ENCODE peak calls at places on chromosomes 5 and 9, in six cellular contexts. One of them, this sample, is unnamed.

GRCh38 chr9:120344230-120344629 is 235.7 kb downstream of the CDK5RAP2 start:
- DNase-seq in PC-9: no peak
- DNase-seq in heart right ventricle: no peak
- DNase-seq in GM23248: peak; percentile 84
- DNase-seq in psoas muscle: no peak
- DNase-seq in lower lobe of right lung: no peak
- DNase-seq in this sample: no peak

GRCh38 chr9:133761641-133762248 is 23.6 kb upstream of the SARDH start:
- DNase-seq in heart right ventricle: peak; percentile 2
- DNase-seq in lower lobe of right lung: no peak
- DNase-seq in PC-9: no peak
- DNase-seq in GM23248: no peak
- DNase-seq in psoas muscle: no peak
- DNase-seq in this sample: peak; percentile 34

GRCh38 chr9:133975511-133975910 is 16.6 kb downstream of the VAV2 start:
- DNase-seq in heart right ventricle: no peak
- DNase-seq in lower lobe of right lung: peak; percentile 6
- DNase-seq in PC-9: no peak
- DNase-seq in psoas muscle: no peak
- DNase-seq in GM23248: no peak
- DNase-seq in this sample: peak; percentile 4

GRCh38 chr5:132427285-132428146 is 58.0 kb downstream of the SLC22A5 start:
- DNase-seq in heart right ventricle: no peak
- DNase-seq in lower lobe of right lung: peak; percentile 71
- DNase-seq in GM23248: peak; percentile 30
- DNase-seq in psoas muscle: no peak
- DNase-seq in PC-9: peak; percentile 62
- DNase-seq in this sample: peak; percentile 29

GRCh38 chr9:126171641-126172040 is 155.0 kb upstream of the MVB12B start:
- DNase-seq in heart right ventricle: no peak
- DNase-seq in PC-9: no peak
- DNase-seq in lower lobe of right lung: no peak
- DNase-seq in psoas muscle: no peak
- DNase-seq in GM23248: no peak
- DNase-seq in this sample: no peak

GRCh38 chr9:37503736-37504135 is 18.0 kb downstream of the POLR1E start:
- DNase-seq in PC-9: no peak
- DNase-seq in GM23248: peak; percentile 17
- DNase-seq in lower lobe of right lung: peak; percentile 68
- DNase-seq in heart right ventricle: no peak
- DNase-seq in psoas muscle: no peak
- DNase-seq in this sample: peak; percentile 63

GRCh38 chr5:11555171-11555570 is 349.1 kb downstream of the CTNND2 start:
- DNase-seq in GM23248: no peak
- DNase-seq in PC-9: no peak
- DNase-seq in psoas muscle: no peak
- DNase-seq in heart right ventricle: no peak
- DNase-seq in lower lobe of right lung: no peak
- DNase-seq in this sample: no peak

GRCh38 chr5:152271420-152271819 is 133.7 kb downstream of the NMUR2 start:
- DNase-seq in heart right ventricle: peak; percentile 46
- DNase-seq in GM23248: peak; percentile 4
- DNase-seq in psoas muscle: no peak
- DNase-seq in PC-9: no peak
- DNase-seq in lower lobe of right lung: no peak
- DNase-seq in this sample: peak; percentile 25

GRCh38 chr9:120980951-120981350 is 54.4 kb upstream of the TRAF1 start:
- DNase-seq in PC-9: no peak
- DNase-seq in heart right ventricle: no peak
- DNase-seq in GM23248: no peak
- DNase-seq in lower lobe of right lung: no peak
- DNase-seq in psoas muscle: no peak
- DNase-seq in this sample: no peak

GRCh38 chr5:125263346-125263745 is 516.9 kb upstream of the ZNF608 start:
- DNase-seq in lower lobe of right lung: no peak
- DNase-seq in GM23248: no peak
- DNase-seq in heart right ventricle: no peak
- DNase-seq in psoas muscle: no peak
- DNase-seq in PC-9: no peak
- DNase-seq in this sample: no peak

GRCh38 chr5:133718457-133718856 is 106.1 kb upstream of the FSTL4 start:
- DNase-seq in PC-9: no peak
- DNase-seq in lower lobe of right lung: no peak
- DNase-seq in GM23248: no peak
- DNase-seq in psoas muscle: no peak
- DNase-seq in heart right ventricle: no peak
- DNase-seq in this sample: no peak
- H3K4me1 ChIP-seq in PC-9: no peaks in the 10 kb centered on the region
- H3K4me1 ChIP-seq in lower lobe of right lung: peaks cover 13% of the 10 kb centered on the region
- H3K4me1 ChIP-seq in GM23248: no peaks in the 10 kb centered on the region
- H3K4me1 ChIP-seq in psoas muscle: no peaks in the 10 kb centered on the region
- H3K4me1 ChIP-seq in heart right ventricle: no peaks in the 10 kb centered on the region
- H3K4me1 ChIP-seq in this sample: no peaks in the 10 kb centered on the region

GRCh38 chr5:56342612-56343011 is 109.5 kb upstream of the ANKRD55 start:
- DNase-seq in heart right ventricle: no peak
- DNase-seq in lower lobe of right lung: no peak
- DNase-seq in GM23248: no peak
- DNase-seq in PC-9: no peak
- DNase-seq in psoas muscle: no peak
- DNase-seq in this sample: no peak
- H3K9me3 ChIP-seq in heart right ventricle: no peaks in the 10 kb centered on the region
- H3K9me3 ChIP-seq in lower lobe of right lung: no peaks in the 10 kb centered on the region
- H3K9me3 ChIP-seq in GM23248: no peaks in the 10 kb centered on the region
- H3K9me3 ChIP-seq in PC-9: peaks cover 4% of the 10 kb centered on the region
- H3K9me3 ChIP-seq in psoas muscle: no peaks in the 10 kb centered on the region
- H3K9me3 ChIP-seq in this sample: no peaks in the 10 kb centered on the region

GRCh38 chr9:14345586-14346237 is 31.8 kb upstream of the NFIB start:
- DNase-seq in lower lobe of right lung: no peak
- DNase-seq in heart right ventricle: no peak
- DNase-seq in psoas muscle: peak; percentile 52
- DNase-seq in GM23248: no peak
- DNase-seq in PC-9: no peak
- DNase-seq in this sample: peak; percentile 73
- H3K4me3 ChIP-seq in lower lobe of right lung: peak overlapping the region; percentile 51
- H3K4me3 ChIP-seq in heart right ventricle: no peak overlapping the region
- H3K4me3 ChIP-seq in psoas muscle: peak overlapping the region; percentile 8
- H3K4me3 ChIP-seq in GM23248: no peak overlapping the region
- H3K4me3 ChIP-seq in PC-9: no peak overlapping the region
- H3K4me3 ChIP-seq in this sample: peak overlapping the region; percentile 33

DNA sequence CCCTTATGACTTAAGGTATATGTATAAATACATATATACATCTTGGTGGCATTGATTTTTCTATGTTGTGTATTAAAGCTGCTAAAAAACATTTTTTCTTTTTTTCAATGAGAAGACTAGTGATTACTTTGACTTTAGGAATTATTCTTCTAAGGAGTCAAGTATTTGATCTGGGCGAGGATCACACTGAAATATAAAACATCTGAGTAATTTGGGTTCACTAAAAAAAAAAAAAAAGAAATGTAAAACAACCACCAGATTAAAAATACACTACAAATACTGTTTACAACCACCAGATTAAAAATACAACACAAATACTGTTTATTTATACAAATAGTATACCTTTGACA is 9.0 kb downstream of the UBAP1 start:
- DNase-seq in GM23248: peak; percentile 51
- DNase-seq in lower lobe of right lung: no peak
- DNase-seq in PC-9: no peak
- DNase-seq in heart right ventricle: no peak
- DNase-seq in psoas muscle: no peak
- DNase-seq in this sample: no peak
- H3K4me1 ChIP-seq in GM23248: peaks cover 34% of the 10 kb centered on the region
- H3K4me1 ChIP-seq in lower lobe of right lung: peaks cover 33% of the 10 kb centered on the region
- H3K4me1 ChIP-seq in PC-9: peaks cover 32% of the 10 kb centered on the region
- H3K4me1 ChIP-seq in heart right ventricle: peaks cover 28% of the 10 kb centered on the region
- H3K4me1 ChIP-seq in psoas muscle: peaks cover 54% of the 10 kb centered on the region
- H3K4me1 ChIP-seq in this sample: peaks cover 9% of the 10 kb centered on the region

GRCh38 chr9:16268037-16269010 is 602.1 kb downstream of the BNC2 start:
- DNase-seq in lower lobe of right lung: no peak
- DNase-seq in GM23248: peak; percentile 60
- DNase-seq in heart right ventricle: no peak
- DNase-seq in psoas muscle: no peak
- DNase-seq in PC-9: no peak
- DNase-seq in this sample: no peak
- H3K9me3 ChIP-seq in lower lobe of right lung: no peaks in the 10 kb centered on the region
- H3K9me3 ChIP-seq in GM23248: no peaks in the 10 kb centered on the region
- H3K9me3 ChIP-seq in heart right ventricle: no peaks in the 10 kb centered on the region
- H3K9me3 ChIP-seq in psoas muscle: no peaks in the 10 kb centered on the region
- H3K9me3 ChIP-seq in PC-9: no peaks in the 10 kb centered on the region
- H3K9me3 ChIP-seq in this sample: no peaks in the 10 kb centered on the region

GRCh38 chr5:82748688-82749091 is 328.5 kb downstream of the TMEM167A start:
- DNase-seq in PC-9: no peak
- DNase-seq in lower lobe of right lung: no peak
- DNase-seq in heart right ventricle: no peak
- DNase-seq in GM23248: no peak
- DNase-seq in psoas muscle: no peak
- DNase-seq in this sample: no peak
- H3K4me3 ChIP-seq in PC-9: no peak overlapping the region
- H3K4me3 ChIP-seq in lower lobe of right lung: no peak overlapping the region
- H3K4me3 ChIP-seq in heart right ventricle: no peak overlapping the region
- H3K4me3 ChIP-seq in GM23248: no peak overlapping the region
- H3K4me3 ChIP-seq in psoas muscle: no peak overlapping the region
- H3K4me3 ChIP-seq in this sample: no peak overlapping the region